ENCODE peak calls at places on chromosomes 7 and 10, in eight cellular contexts. One of them, this sample, is unnamed.
A peak's percentile ranks its signal among the peaks of the same experiment; 100 is the strongest.

GRCh38 chr7:159227433-159227832 is 82.8 kb upstream of the VIPR2 start:
- DNase-seq in SK-N-SH: no peak
- DNase-seq in WTC11: no peak
- DNase-seq in NB4: no peak
- DNase-seq in HCT116: no peak
- DNase-seq in GM12878: no peak
- DNase-seq in endothelial cell of umbilical vein: no peak
- DNase-seq in HepG2: no peak
- DNase-seq in this sample: no peak

GRCh38 chr10:51860257-51860656 is 160.9 kb upstream of the CSTF2T start:
- DNase-seq in SK-N-SH: no peak
- DNase-seq in WTC11: no peak
- DNase-seq in NB4: peak; percentile 6
- DNase-seq in HCT116: no peak
- DNase-seq in GM12878: no peak
- DNase-seq in endothelial cell of umbilical vein: peak; percentile 40
- DNase-seq in HepG2: no peak
- DNase-seq in this sample: no peak

GRCh38 chr10:101244321-101245050 is 15.2 kb upstream of the LBX1 start:
- DNase-seq in SK-N-SH: no peak
- DNase-seq in WTC11: no peak
- DNase-seq in NB4: peak; percentile 44
- DNase-seq in HCT116: peak; percentile 26
- DNase-seq in GM12878: no peak
- DNase-seq in endothelial cell of umbilical vein: no peak
- DNase-seq in HepG2: no peak
- DNase-seq in this sample: peak; percentile 72

GRCh38 chr7:101066858-101067227 is 18.4 kb upstream of the TRIM56 start:
- DNase-seq in SK-N-SH: no peak
- DNase-seq in WTC11: no peak
- DNase-seq in NB4: no peak
- DNase-seq in HCT116: no peak
- DNase-seq in GM12878: no peak
- DNase-seq in endothelial cell of umbilical vein: no peak
- DNase-seq in HepG2: no peak
- DNase-seq in this sample: no peak

GRCh38 chr7:157158400-157158799 is 19.7 kb downstream of the UBE3C start:
- DNase-seq in SK-N-SH: no peak
- DNase-seq in WTC11: no peak
- DNase-seq in NB4: no peak
- DNase-seq in HCT116: no peak
- DNase-seq in GM12878: no peak
- DNase-seq in endothelial cell of umbilical vein: peak; percentile 82
- DNase-seq in HepG2: no peak
- DNase-seq in this sample: no peak

GRCh38 chr7:42035205-42035604 is 201.8 kb downstream of the GLI3 start:
- DNase-seq in SK-N-SH: no peak
- DNase-seq in WTC11: no peak
- DNase-seq in NB4: no peak
- DNase-seq in HCT116: no peak
- DNase-seq in GM12878: no peak
- DNase-seq in endothelial cell of umbilical vein: no peak
- DNase-seq in HepG2: no peak
- DNase-seq in this sample: no peak

GRCh38 chr10:52771534-52772455 is 789 bp downstream of the MBL2 start:
- DNase-seq in SK-N-SH: no peak
- DNase-seq in WTC11: no peak
- DNase-seq in NB4: peak; percentile 15
- DNase-seq in HCT116: no peak
- DNase-seq in GM12878: no peak
- DNase-seq in endothelial cell of umbilical vein: no peak
- DNase-seq in HepG2: peak; percentile 88
- DNase-seq in this sample: no peak

GRCh38 chr7:12889391-12889790 is 202.0 kb downstream of the ARL4A start:
- DNase-seq in SK-N-SH: no peak
- DNase-seq in WTC11: no peak
- DNase-seq in NB4: no peak
- DNase-seq in HCT116: no peak
- DNase-seq in GM12878: no peak
- DNase-seq in endothelial cell of umbilical vein: no peak
- DNase-seq in HepG2: no peak
- DNase-seq in this sample: no peak

GRCh38 chr10:124496150-124496549 is 34.5 kb downstream of the LHPP start:
- DNase-seq in SK-N-SH: peak; percentile 72
- DNase-seq in WTC11: no peak
- DNase-seq in NB4: no peak
- DNase-seq in HCT116: no peak
- DNase-seq in GM12878: no peak
- DNase-seq in endothelial cell of umbilical vein: no peak
- DNase-seq in HepG2: no peak
- DNase-seq in this sample: no peak

GRCh38 chr7:123041085-123041484 is 45.6 kb upstream of the TAS2R16 start:
- DNase-seq in SK-N-SH: no peak
- DNase-seq in WTC11: no peak
- DNase-seq in NB4: no peak
- DNase-seq in HCT116: no peak
- DNase-seq in GM12878: no peak
- DNase-seq in endothelial cell of umbilical vein: peak; percentile 94
- DNase-seq in HepG2: no peak
- DNase-seq in this sample: no peak

GRCh38 chr7:22647451-22648257 is 79.3 kb upstream of the IL6 start:
- DNase-seq in SK-N-SH: no peak
- DNase-seq in WTC11: no peak
- DNase-seq in NB4: no peak
- DNase-seq in HCT116: no peak
- DNase-seq in GM12878: no peak
- DNase-seq in endothelial cell of umbilical vein: peak; percentile 74
- DNase-seq in HepG2: no peak
- DNase-seq in this sample: no peak

GRCh38 chr10:34046651-34047050 is 712.2 kb upstream of the NRP1 start:
- DNase-seq in SK-N-SH: no peak
- DNase-seq in WTC11: no peak
- DNase-seq in NB4: no peak
- DNase-seq in HCT116: no peak
- DNase-seq in GM12878: no peak
- DNase-seq in endothelial cell of umbilical vein: no peak
- DNase-seq in HepG2: no peak
- DNase-seq in this sample: no peak

GRCh38 chr10:49356945-49357344 is 38.9 kb downstream of the DRGX start:
- DNase-seq in SK-N-SH: no peak
- DNase-seq in WTC11: no peak
- DNase-seq in NB4: no peak
- DNase-seq in HCT116: no peak
- DNase-seq in GM12878: peak; percentile 27
- DNase-seq in endothelial cell of umbilical vein: no peak
- DNase-seq in HepG2: no peak
- DNase-seq in this sample: no peak

GRCh38 chr10:29608062-29608461 is 26.7 kb downstream of the SVIL start:
- DNase-seq in SK-N-SH: no peak
- DNase-seq in WTC11: no peak
- DNase-seq in NB4: no peak
- DNase-seq in HCT116: no peak
- DNase-seq in GM12878: no peak
- DNase-seq in endothelial cell of umbilical vein: no peak
- DNase-seq in HepG2: no peak
- DNase-seq in this sample: no peak

GRCh38 chr7:10579561-10579960 is 394.1 kb upstream of the PHF14 start:
- DNase-seq in SK-N-SH: peak; percentile 48
- DNase-seq in WTC11: no peak
- DNase-seq in NB4: no peak
- DNase-seq in HCT116: no peak
- DNase-seq in GM12878: no peak
- DNase-seq in endothelial cell of umbilical vein: no peak
- DNase-seq in HepG2: no peak
- DNase-seq in this sample: no peak

GRCh38 chr7:141646826-141647480 is 55.0 kb downstream of the DENND11 start:
- DNase-seq in SK-N-SH: no peak
- DNase-seq in WTC11: no peak
- DNase-seq in NB4: no peak
- DNase-seq in HCT116: no peak
- DNase-seq in GM12878: no peak
- DNase-seq in endothelial cell of umbilical vein: no peak
- DNase-seq in HepG2: no peak
- DNase-seq in this sample: no peak

GRCh38 chr7:126698446-126698845 is 554.3 kb downstream of the GRM8 start:
- DNase-seq in SK-N-SH: no peak
- DNase-seq in WTC11: no peak
- DNase-seq in NB4: no peak
- DNase-seq in HCT116: no peak
- DNase-seq in GM12878: no peak
- DNase-seq in endothelial cell of umbilical vein: peak; percentile 6
- DNase-seq in HepG2: no peak
- DNase-seq in this sample: no peak

GRCh38 chr7:126699707-126700106 is 553.0 kb downstream of the GRM8 start:
- DNase-seq in SK-N-SH: peak; percentile 40
- DNase-seq in WTC11: no peak
- DNase-seq in NB4: no peak
- DNase-seq in HCT116: no peak
- DNase-seq in GM12878: no peak
- DNase-seq in endothelial cell of umbilical vein: no peak
- DNase-seq in HepG2: no peak
- DNase-seq in this sample: no peak

GRCh38 chr7:126700807-126701604 is 551.7 kb downstream of the GRM8 start:
- DNase-seq in SK-N-SH: peak; percentile 66
- DNase-seq in WTC11: peak; percentile 48
- DNase-seq in NB4: peak; percentile 97
- DNase-seq in HCT116: peak; percentile 90
- DNase-seq in GM12878: peak; percentile 98
- DNase-seq in endothelial cell of umbilical vein: peak; percentile 98
- DNase-seq in HepG2: peak; percentile 41
- DNase-seq in this sample: peak; percentile 82

GRCh38 chr7:126696639-126697038 is 556.1 kb downstream of the GRM8 start:
- DNase-seq in SK-N-SH: no peak
- DNase-seq in WTC11: no peak
- DNase-seq in NB4: no peak
- DNase-seq in HCT116: no peak
- DNase-seq in GM12878: no peak
- DNase-seq in endothelial cell of umbilical vein: no peak
- DNase-seq in HepG2: no peak
- DNase-seq in this sample: no peak

GRCh38 chr7:126698909-126699308 is 553.8 kb downstream of the GRM8 start:
- DNase-seq in SK-N-SH: peak; percentile 49
- DNase-seq in WTC11: no peak
- DNase-seq in NB4: no peak
- DNase-seq in HCT116: no peak
- DNase-seq in GM12878: no peak
- DNase-seq in endothelial cell of umbilical vein: no peak
- DNase-seq in HepG2: no peak
- DNase-seq in this sample: no peak
- TF ChIP-seq MAX in SK-N-SH: no peak
- TF ChIP-seq MAX in WTC11: no peak
- TF ChIP-seq MAX in NB4: no peak
- TF ChIP-seq MAX in HCT116: no peak
- TF ChIP-seq MAX in GM12878: no peak
- TF ChIP-seq MAX in endothelial cell of umbilical vein: no peak
- TF ChIP-seq MAX in HepG2: no peak
- TF ChIP-seq MAX in this sample: no peak

DNA sequence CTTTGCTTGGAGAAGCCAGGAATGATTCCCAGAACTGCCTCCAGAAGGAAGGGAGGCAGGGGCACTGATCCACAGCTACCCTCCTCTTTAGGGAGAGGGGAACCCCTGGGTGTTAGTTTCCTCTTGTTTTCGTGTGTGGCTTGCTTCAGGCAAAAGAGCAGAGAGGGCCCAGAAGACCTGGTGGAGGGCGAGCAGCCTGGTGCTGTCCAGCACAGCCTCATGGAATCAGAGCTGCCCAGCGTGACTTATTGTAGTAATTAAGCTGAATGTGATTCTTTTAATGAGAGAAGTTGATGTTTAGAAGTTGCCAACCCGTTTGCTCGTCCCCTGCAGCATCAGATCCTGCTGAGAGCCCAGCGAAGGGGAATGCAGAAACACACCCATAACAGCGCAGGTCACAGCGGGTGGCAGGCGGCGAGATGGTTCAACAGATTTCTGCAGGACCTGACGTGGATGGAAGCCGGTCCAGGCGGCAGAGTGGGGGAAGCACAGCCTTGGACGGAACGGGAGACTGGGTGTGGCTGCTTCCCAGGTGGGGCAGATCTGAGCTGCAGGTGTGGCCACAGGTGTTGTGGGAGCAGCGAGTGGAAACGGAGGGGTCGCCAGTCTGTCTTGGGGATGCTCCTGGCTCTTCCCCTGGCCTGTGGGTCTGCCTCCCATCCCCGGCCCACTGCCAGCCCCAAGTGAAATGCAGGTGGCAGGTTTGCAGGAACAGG is 53.7 kb upstream of the SHH start:
- DNase-seq in SK-N-SH: no peak
- DNase-seq in WTC11: no peak
- DNase-seq in NB4: no peak
- DNase-seq in HCT116: no peak
- DNase-seq in GM12878: no peak
- DNase-seq in endothelial cell of umbilical vein: no peak
- DNase-seq in HepG2: no peak
- DNase-seq in this sample: no peak
- TF ChIP-seq MAX in SK-N-SH: no peak
- TF ChIP-seq MAX in WTC11: no peak
- TF ChIP-seq MAX in NB4: peak; percentile 6
- TF ChIP-seq MAX in HCT116: no peak
- TF ChIP-seq MAX in GM12878: no peak
- TF ChIP-seq MAX in endothelial cell of umbilical vein: no peak
- TF ChIP-seq MAX in HepG2: no peak
- TF ChIP-seq MAX in this sample: no peak

GRCh38 chr10:116120688-116121087 is 152.3 kb downstream of the GFRA1 start:
- DNase-seq in SK-N-SH: no peak
- DNase-seq in WTC11: peak; percentile 80
- DNase-seq in NB4: peak; percentile 25
- DNase-seq in HCT116: no peak
- DNase-seq in GM12878: no peak
- DNase-seq in endothelial cell of umbilical vein: no peak
- DNase-seq in HepG2: no peak
- DNase-seq in this sample: no peak
- TF ChIP-seq MAX in SK-N-SH: no peak
- TF ChIP-seq MAX in WTC11: peak; percentile 93
- TF ChIP-seq MAX in NB4: peak; percentile 33
- TF ChIP-seq MAX in HCT116: no peak
- TF ChIP-seq MAX in GM12878: no peak
- TF ChIP-seq MAX in endothelial cell of umbilical vein: no peak
- TF ChIP-seq MAX in HepG2: no peak
- TF ChIP-seq MAX in this sample: no peak

DNA sequence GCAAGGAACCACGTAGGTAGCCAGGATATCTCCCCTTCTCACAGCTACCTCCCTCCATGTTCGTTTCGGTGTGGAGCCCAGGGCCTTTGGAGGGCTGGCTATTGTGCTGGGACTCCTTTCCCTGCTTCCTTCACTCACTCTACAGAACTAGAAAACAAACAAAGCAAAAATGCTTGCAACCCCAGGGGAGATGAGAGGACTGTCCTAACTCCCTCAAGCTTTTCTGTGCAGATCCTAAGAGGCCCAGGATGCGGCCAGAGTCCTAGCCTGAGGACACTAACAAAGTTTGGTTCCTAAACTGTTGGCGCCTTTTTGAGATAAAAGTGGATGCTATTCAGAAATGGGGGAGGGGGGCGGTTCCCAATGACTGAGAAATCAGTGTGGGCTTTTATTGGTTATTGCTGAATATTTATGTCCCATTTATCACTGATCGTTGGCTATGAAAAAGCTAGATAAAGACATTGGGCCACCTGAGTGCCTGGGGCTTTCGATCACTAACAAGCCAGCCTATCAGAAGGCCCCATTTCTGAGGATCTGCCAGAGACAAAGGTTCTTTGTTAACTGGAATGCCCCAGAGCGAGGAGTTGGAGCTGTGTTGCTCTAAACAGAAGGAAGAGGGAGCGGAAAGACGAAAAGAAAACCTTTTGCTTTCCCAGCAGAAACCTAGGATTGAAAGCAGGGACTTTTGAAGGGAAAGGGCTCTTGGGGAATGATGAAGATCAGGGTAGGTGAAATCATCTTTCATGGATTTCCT is 95.2 kb upstream of the EGR2 start:
- DNase-seq in SK-N-SH: no peak
- DNase-seq in WTC11: no peak
- DNase-seq in NB4: no peak
- DNase-seq in HCT116: no peak
- DNase-seq in GM12878: no peak
- DNase-seq in endothelial cell of umbilical vein: no peak
- DNase-seq in HepG2: no peak
- DNase-seq in this sample: no peak
- TF ChIP-seq MAX in SK-N-SH: no peak
- TF ChIP-seq MAX in WTC11: no peak
- TF ChIP-seq MAX in NB4: no peak
- TF ChIP-seq MAX in HCT116: no peak
- TF ChIP-seq MAX in GM12878: no peak
- TF ChIP-seq MAX in endothelial cell of umbilical vein: no peak
- TF ChIP-seq MAX in HepG2: no peak
- TF ChIP-seq MAX in this sample: no peak

This sample was measured in A549.